ENCODE peak calls at places on chromosomes 5 and 9, in ten cellular contexts. One of them, this sample, is unnamed.

GRCh38 chr9:122835313-122835731 is 6.9 kb upstream of the PDCL start:
- DNase-seq in HFFc6: no peak
- DNase-seq in fibroblast of pulmonary artery: no peak
- DNase-seq in hepatocyte: no peak
- DNase-seq in IMR-90: no peak
- DNase-seq in Calu3: no peak
- DNase-seq in suprapubic skin: no peak
- DNase-seq in GM06990: no peak
- DNase-seq in H1: no peak
- DNase-seq in heart left ventricle: no peak
- DNase-seq in this sample: no peak

GRCh38 chr5:147484708-147485020 is 25.2 kb downstream of the DPYSL3 start:
- DNase-seq in HFFc6: no peak
- DNase-seq in fibroblast of pulmonary artery: no peak
- DNase-seq in hepatocyte: no peak
- DNase-seq in IMR-90: peak
- DNase-seq in Calu3: no peak
- DNase-seq in suprapubic skin: no peak
- DNase-seq in GM06990: no peak
- DNase-seq in H1: no peak
- DNase-seq in heart left ventricle: no peak
- DNase-seq in this sample: no peak

GRCh38 chr9:114899461-114899860 is 30.9 kb downstream of the TNFSF8 start:
- DNase-seq in HFFc6: no peak
- DNase-seq in fibroblast of pulmonary artery: no peak
- DNase-seq in hepatocyte: no peak
- DNase-seq in IMR-90: peak
- DNase-seq in Calu3: no peak
- DNase-seq in suprapubic skin: no peak
- DNase-seq in GM06990: no peak
- DNase-seq in H1: no peak
- DNase-seq in heart left ventricle: no peak
- DNase-seq in this sample: no peak

GRCh38 chr9:96874947-96875459 is 20.7 kb upstream of the ZNF782 start:
- DNase-seq in HFFc6: no peak
- DNase-seq in fibroblast of pulmonary artery: peak
- DNase-seq in hepatocyte: peak
- DNase-seq in IMR-90: peak
- DNase-seq in Calu3: peak
- DNase-seq in suprapubic skin: no peak
- DNase-seq in GM06990: peak
- DNase-seq in H1: no peak
- DNase-seq in heart left ventricle: peak
- DNase-seq in this sample: no peak

GRCh38 chr9:4828776-4829175 is 36.0 kb downstream of the RCL1 start:
- DNase-seq in HFFc6: peak
- DNase-seq in fibroblast of pulmonary artery: peak
- DNase-seq in hepatocyte: no peak
- DNase-seq in IMR-90: peak
- DNase-seq in Calu3: no peak
- DNase-seq in suprapubic skin: no peak
- DNase-seq in GM06990: no peak
- DNase-seq in H1: no peak
- DNase-seq in heart left ventricle: no peak
- DNase-seq in this sample: no peak

GRCh38 chr9:127919253-127919815 is 2.5 kb upstream of the ST6GALNAC4 start:
- DNase-seq in HFFc6: peak
- DNase-seq in fibroblast of pulmonary artery: peak
- DNase-seq in hepatocyte: peak
- DNase-seq in IMR-90: peak
- DNase-seq in Calu3: peak
- DNase-seq in suprapubic skin: peak
- DNase-seq in GM06990: no peak
- DNase-seq in H1: no peak
- DNase-seq in heart left ventricle: peak
- DNase-seq in this sample: peak

GRCh38 chr5:139654875-139655491 is 6.8 kb downstream of the CXXC5 start:
- DNase-seq in HFFc6: no peak
- DNase-seq in fibroblast of pulmonary artery: no peak
- DNase-seq in hepatocyte: no peak
- DNase-seq in IMR-90: no peak
- DNase-seq in Calu3: no peak
- DNase-seq in suprapubic skin: no peak
- DNase-seq in GM06990: no peak
- DNase-seq in H1: no peak
- DNase-seq in heart left ventricle: peak
- DNase-seq in this sample: no peak

GRCh38 chr5:38465045-38465444 is 91.4 kb downstream of the LIFR start:
- DNase-seq in HFFc6: peak
- DNase-seq in fibroblast of pulmonary artery: no peak
- DNase-seq in hepatocyte: no peak
- DNase-seq in IMR-90: peak
- DNase-seq in Calu3: no peak
- DNase-seq in suprapubic skin: no peak
- DNase-seq in GM06990: no peak
- DNase-seq in H1: no peak
- DNase-seq in heart left ventricle: no peak
- DNase-seq in this sample: peak

GRCh38 chr5:125719681-125720676 is 703.2 kb upstream of the GRAMD2B start:
- DNase-seq in HFFc6: no peak
- DNase-seq in fibroblast of pulmonary artery: no peak
- DNase-seq in hepatocyte: peak
- DNase-seq in IMR-90: peak
- DNase-seq in Calu3: no peak
- DNase-seq in suprapubic skin: no peak
- DNase-seq in GM06990: no peak
- DNase-seq in H1: no peak
- DNase-seq in heart left ventricle: no peak
- DNase-seq in this sample: peak

GRCh38 chr9:20726144-20726543 is 42.1 kb downstream of the FOCAD start:
- DNase-seq in HFFc6: no peak
- DNase-seq in fibroblast of pulmonary artery: no peak
- DNase-seq in hepatocyte: no peak
- DNase-seq in IMR-90: no peak
- DNase-seq in Calu3: no peak
- DNase-seq in suprapubic skin: no peak
- DNase-seq in GM06990: no peak
- DNase-seq in H1: no peak
- DNase-seq in heart left ventricle: no peak
- DNase-seq in this sample: no peak

GRCh38 chr9:20728493-20729220 is 44.6 kb downstream of the FOCAD start:
- DNase-seq in HFFc6: no peak
- DNase-seq in fibroblast of pulmonary artery: peak
- DNase-seq in hepatocyte: peak
- DNase-seq in IMR-90: peak
- DNase-seq in Calu3: no peak
- DNase-seq in suprapubic skin: no peak
- DNase-seq in GM06990: no peak
- DNase-seq in H1: no peak
- DNase-seq in heart left ventricle: no peak
- DNase-seq in this sample: no peak

GRCh38 chr9:20729545-20729944 is 45.5 kb downstream of the FOCAD start:
- DNase-seq in HFFc6: peak
- DNase-seq in fibroblast of pulmonary artery: peak
- DNase-seq in hepatocyte: no peak
- DNase-seq in IMR-90: peak
- DNase-seq in Calu3: no peak
- DNase-seq in suprapubic skin: no peak
- DNase-seq in GM06990: no peak
- DNase-seq in H1: no peak
- DNase-seq in heart left ventricle: no peak
- DNase-seq in this sample: no peak

DNA sequence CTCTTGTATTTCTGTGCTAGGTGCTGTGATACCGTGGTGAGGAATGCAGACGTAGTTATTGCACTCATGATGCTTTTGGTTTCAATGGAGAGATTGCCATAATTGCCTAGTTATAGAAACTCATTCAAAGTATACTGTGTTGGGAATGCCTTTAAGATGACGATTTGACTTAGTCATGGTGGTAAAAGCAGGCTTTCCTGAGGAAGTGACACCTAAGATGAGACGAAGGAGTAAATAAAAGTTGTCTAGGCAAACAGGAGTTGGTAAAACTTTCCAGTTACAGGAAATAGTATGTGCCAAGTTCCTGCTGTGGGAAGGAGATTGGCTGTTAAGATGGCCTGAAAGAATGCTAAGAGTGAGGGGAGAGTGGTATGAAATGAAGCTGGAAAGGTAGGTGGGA is 48.1 kb downstream of the FOCAD start:
- DNase-seq in HFFc6: peak
- DNase-seq in fibroblast of pulmonary artery: peak
- DNase-seq in hepatocyte: no peak
- DNase-seq in IMR-90: peak
- DNase-seq in Calu3: no peak
- DNase-seq in suprapubic skin: no peak
- DNase-seq in GM06990: no peak
- DNase-seq in H1: no peak
- DNase-seq in heart left ventricle: no peak
- DNase-seq in this sample: peak
- TF ChIP-seq CTCF in HFFc6: no peak
- TF ChIP-seq CTCF in fibroblast of pulmonary artery: no peak
- TF ChIP-seq CTCF in hepatocyte: no peak
- TF ChIP-seq CTCF in IMR-90: no peak
- TF ChIP-seq CTCF in Calu3: no peak
- TF ChIP-seq CTCF in suprapubic skin: no peak
- TF ChIP-seq CTCF in GM06990: no peak
- TF ChIP-seq CTCF in H1: no peak
- TF ChIP-seq CTCF in heart left ventricle: no peak
- TF ChIP-seq CTCF in this sample: no peak

GRCh38 chr5:79536193-79536906 is 22.4 kb upstream of the HOMER1 start:
- DNase-seq in HFFc6: no peak
- DNase-seq in fibroblast of pulmonary artery: no peak
- DNase-seq in hepatocyte: no peak
- DNase-seq in IMR-90: no peak
- DNase-seq in Calu3: no peak
- DNase-seq in suprapubic skin: no peak
- DNase-seq in GM06990: no peak
- DNase-seq in H1: no peak
- DNase-seq in heart left ventricle: no peak
- DNase-seq in this sample: no peak

GRCh38 chr5:79540939-79541338 is 27.0 kb upstream of the HOMER1 start:
- DNase-seq in HFFc6: no peak
- DNase-seq in fibroblast of pulmonary artery: no peak
- DNase-seq in hepatocyte: no peak
- DNase-seq in IMR-90: no peak
- DNase-seq in Calu3: no peak
- DNase-seq in suprapubic skin: no peak
- DNase-seq in GM06990: no peak
- DNase-seq in H1: no peak
- DNase-seq in heart left ventricle: no peak
- DNase-seq in this sample: no peak

DNA sequence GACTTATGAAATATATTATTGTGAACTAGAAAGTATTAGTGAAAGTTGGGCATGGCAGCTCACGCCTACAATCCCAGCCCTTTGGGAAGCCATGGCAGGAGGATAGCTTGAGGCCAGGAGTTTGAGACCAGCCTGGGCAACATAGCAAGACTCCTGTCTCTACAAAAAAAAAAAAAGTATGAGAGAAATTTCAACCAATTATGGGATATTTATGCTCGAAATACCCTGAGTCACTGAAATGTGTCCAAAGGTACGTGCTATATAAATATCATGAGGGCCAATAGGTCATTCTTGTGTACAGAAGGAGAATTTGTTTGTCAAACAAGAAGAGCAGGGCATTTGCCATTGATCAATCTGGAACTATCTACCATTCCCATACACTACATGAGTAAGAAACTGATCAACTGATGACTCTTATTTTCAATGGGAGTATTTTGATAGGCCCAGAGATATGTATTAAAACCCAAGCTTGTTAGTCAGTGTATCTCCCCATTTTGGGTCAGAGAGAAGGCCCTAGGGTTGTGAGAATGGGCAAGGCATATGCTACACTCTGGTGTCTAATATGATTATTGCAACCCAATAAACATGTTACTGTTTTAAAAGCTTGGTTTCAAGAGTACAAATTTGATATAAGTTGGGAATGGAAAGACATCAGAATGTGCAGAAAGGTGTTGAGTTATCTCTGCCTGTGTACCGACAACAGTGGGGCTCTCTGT is 21.7 kb upstream of the HOMER1 start:
- DNase-seq in HFFc6: peak
- DNase-seq in fibroblast of pulmonary artery: no peak
- DNase-seq in hepatocyte: no peak
- DNase-seq in IMR-90: peak
- DNase-seq in Calu3: no peak
- DNase-seq in suprapubic skin: no peak
- DNase-seq in GM06990: no peak
- DNase-seq in H1: no peak
- DNase-seq in heart left ventricle: no peak
- DNase-seq in this sample: no peak
- TF ChIP-seq CTCF in HFFc6: peak
- TF ChIP-seq CTCF in fibroblast of pulmonary artery: no peak
- TF ChIP-seq CTCF in hepatocyte: no peak
- TF ChIP-seq CTCF in IMR-90: peak
- TF ChIP-seq CTCF in Calu3: peak
- TF ChIP-seq CTCF in suprapubic skin: no peak
- TF ChIP-seq CTCF in GM06990: no peak
- TF ChIP-seq CTCF in H1: no peak
- TF ChIP-seq CTCF in heart left ventricle: peak
- TF ChIP-seq CTCF in this sample: peak

DNA sequence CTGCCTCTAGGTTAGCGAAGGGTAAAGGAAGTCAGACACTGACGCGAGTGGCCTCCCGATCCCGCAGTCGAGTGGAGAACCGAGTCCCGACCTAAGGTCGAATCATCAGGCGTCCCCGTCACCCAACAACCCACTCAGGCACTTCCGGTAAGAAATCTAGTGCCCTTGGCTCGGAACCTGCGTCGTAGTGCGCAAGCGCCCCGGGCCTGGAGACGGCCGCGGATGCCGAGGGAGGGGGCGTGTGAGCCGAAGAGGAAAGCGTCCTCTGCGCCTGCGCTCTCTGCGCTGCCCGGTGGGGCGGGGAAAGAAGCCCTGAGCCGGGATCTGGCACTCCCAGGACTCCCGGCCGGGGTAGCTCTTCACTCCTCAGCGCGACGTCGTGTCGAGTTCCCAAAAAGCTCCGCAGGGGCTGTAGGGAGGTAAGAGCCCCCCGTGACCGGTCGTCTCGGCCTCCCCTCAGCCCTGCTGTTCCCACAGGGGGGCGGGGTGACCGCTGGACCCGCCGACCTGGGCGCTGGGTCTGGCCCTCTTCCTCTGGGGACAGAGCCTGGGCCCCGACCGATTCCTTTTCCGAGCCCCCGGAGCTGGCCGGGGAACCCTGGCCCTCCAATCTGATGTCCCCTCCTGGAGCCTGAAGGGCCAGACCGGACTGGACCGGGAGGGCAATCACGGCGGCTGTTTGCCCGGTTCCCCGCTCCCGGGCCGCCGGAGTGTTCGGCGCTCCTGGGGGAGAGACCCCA is at the start of gene ZFYVE16:
- DNase-seq in HFFc6: peak
- DNase-seq in fibroblast of pulmonary artery: peak
- DNase-seq in hepatocyte: peak
- DNase-seq in IMR-90: peak
- DNase-seq in Calu3: peak
- DNase-seq in suprapubic skin: peak
- DNase-seq in GM06990: peak
- DNase-seq in H1: peak
- DNase-seq in heart left ventricle: peak
- DNase-seq in this sample: peak
- TF ChIP-seq CTCF in HFFc6: peak
- TF ChIP-seq CTCF in fibroblast of pulmonary artery: no peak
- TF ChIP-seq CTCF in hepatocyte: peak
- TF ChIP-seq CTCF in IMR-90: peak
- TF ChIP-seq CTCF in Calu3: peak
- TF ChIP-seq CTCF in suprapubic skin: peak
- TF ChIP-seq CTCF in GM06990: peak
- TF ChIP-seq CTCF in H1: no peak
- TF ChIP-seq CTCF in heart left ventricle: no peak
- TF ChIP-seq CTCF in this sample: no peak

GRCh38 chr9:135241381-135242380 is 154.2 kb downstream of the OLFM1 start:
- DNase-seq in HFFc6: no peak
- DNase-seq in fibroblast of pulmonary artery: no peak
- DNase-seq in hepatocyte: no peak
- DNase-seq in IMR-90: no peak
- DNase-seq in Calu3: no peak
- DNase-seq in suprapubic skin: no peak
- DNase-seq in GM06990: no peak
- DNase-seq in H1: no peak
- DNase-seq in heart left ventricle: peak
- DNase-seq in this sample: no peak
- TF ChIP-seq CTCF in HFFc6: no peak
- TF ChIP-seq CTCF in fibroblast of pulmonary artery: no peak
- TF ChIP-seq CTCF in hepatocyte: no peak
- TF ChIP-seq CTCF in IMR-90: no peak
- TF ChIP-seq CTCF in Calu3: no peak
- TF ChIP-seq CTCF in suprapubic skin: no peak
- TF ChIP-seq CTCF in GM06990: no peak
- TF ChIP-seq CTCF in H1: no peak
- TF ChIP-seq CTCF in heart left ventricle: no peak
- TF ChIP-seq CTCF in this sample: no peak